ENCODE peak calls at places on chromosome 21, in seven cellular contexts. J is fibroblast of lung; M is mesendoderm; W is CD8-positive, alpha-beta T cell; V is ovary; T is brain microvascular endothelial cell; P is upper lobe of right lung. D is an unnamed sample. For H3K36me3, the result is how much of the 10 kb centered on the place peaks cover.

GRCh38 chr21:36784942-36785341 is 86.0 kb downstream of the SIM2 start:
- DNase-seq in W (no peak), V (no peak), T (no peak), P (no peak), J (no peak), M (no peak), D (no peak)

GRCh38 chr21:29349702-29350101 is 51.0 kb downstream of the BACH1 start:
- DNase-seq in P (no peak), M (no peak), T (no peak), V (no peak), W (no peak), J (peak), D (no peak)

GRCh38 chr21:15730484-15731242 is 881 bp downstream of the USP25 start:
- DNase-seq in T (no peak), J (no peak), V (no peak), W (no peak), M (peak), P (no peak), D (peak)

GRCh38 chr21:32359719-32360260 is 33.0 kb downstream of the URB1 start:
- DNase-seq in T (no peak), W (no peak), V (no peak), M (peak), J (no peak), P (no peak), D (no peak)

GRCh38 chr21:35780983-35781382 is 279.3 kb downstream of the SETD4 start:
- DNase-seq in J (no peak), P (no peak), W (no peak), M (no peak), V (no peak), T (no peak), D (no peak)

GRCh38 chr21:39738566-39738965 is 6.4 kb upstream of the IGSF5 start:
- DNase-seq in J (no peak), V (no peak), M (no peak), T (no peak), W (no peak), P (no peak), D (no peak)

GRCh38 chr21:33025106-33025470 is 647 bp upstream of the OLIG2 start:
- DNase-seq in P (no peak), T (no peak), M (peak), J (no peak), V (no peak), W (no peak), D (no peak)

GRCh38 chr21:33578959-33579542 is 9.4 kb downstream of the DONSON start:
- DNase-seq in J (peak), P (no peak), T (no peak), V (no peak), W (no peak), M (no peak), D (no peak)

GRCh38 chr21:21387891-21388290 is 389.7 kb downstream of the NCAM2 start:
- DNase-seq in T (no peak), M (no peak), V (no peak), P (no peak), J (no peak), W (no peak), D (no peak)

GRCh38 chr21:24115141-24115540 is 1492.1 kb downstream of the MRPL39 start:
- DNase-seq in J (no peak), W (no peak), P (no peak), V (no peak), M (no peak), T (no peak), D (no peak)

GRCh38 chr21:38267991-38268858 is 11.4 kb downstream of the KCNJ15 start:
- DNase-seq in T (no peak), W (no peak), P (no peak), J (no peak), M (no peak), V (no peak), D (no peak)

GRCh38 chr21:36706951-36707762 is 8.2 kb downstream of the SIM2 start:
- DNase-seq in J (no peak), V (no peak), T (no peak), P (peak), W (no peak), M (peak), D (no peak)

GRCh38 chr21:29053656-29054055 is 19.8 kb downstream of the CCT8 start:
- DNase-seq in W (no peak), J (peak), P (no peak), T (peak), M (no peak), V (no peak), D (no peak)

GRCh38 chr21:31802331-31802730 is 70.4 kb upstream of the SCAF4 start:
- DNase-seq in W (no peak), P (no peak), J (no peak), M (peak), T (no peak), V (no peak), D (no peak)

GRCh38 chr21:28099296-28099695 is 893.4 kb downstream of the LTN1 start:
- DNase-seq in V (peak), P (no peak), W (no peak), J (peak), M (no peak), T (no peak), D (no peak)

GRCh38 chr21:31781737-31782136 is 49.8 kb upstream of the SCAF4 start:
- DNase-seq in J (peak), V (peak), W (no peak), P (no peak), M (no peak), T (peak), D (no peak)

GRCh38 chr21:38311765-38312164 is 55.0 kb downstream of the KCNJ15 start:
- DNase-seq in T (no peak), M (no peak), P (no peak), W (no peak), J (peak), V (no peak), D (no peak)

GRCh38 chr21:38404134-38404533 is 94.1 kb downstream of the ERG start:
- DNase-seq in J (no peak), W (no peak), T (no peak), V (no peak), M (no peak), P (no peak), D (no peak)

GRCh38 chr21:38140192-38140905 is 116.4 kb upstream of the KCNJ15 start:
- DNase-seq in J (peak), P (peak), W (no peak), M (no peak), T (peak), V (no peak), D (no peak)

GRCh38 chr21:34996304-34997081 is 52.6 kb downstream of the RUNX1 start:
- DNase-seq in J (peak), M (no peak), T (no peak), V (no peak), P (peak), W (no peak), D (no peak)

GRCh38 chr21:31780944-31781343 is 49.0 kb upstream of the SCAF4 start:
- DNase-seq in P (no peak), W (no peak), V (no peak), T (no peak), M (no peak), J (no peak), D (no peak)

GRCh38 chr21:18369115-18369514 is 34.5 kb downstream of the TMPRSS15 start:
- DNase-seq in M (peak), J (peak), T (no peak), V (no peak), W (no peak), P (no peak), D (no peak)

GRCh38 chr21:29104239-29104708 is 26.2 kb upstream of the MAP3K7CL start:
- DNase-seq in W (no peak), T (no peak), P (no peak), M (no peak), V (no peak), J (peak), D (no peak)

GRCh38 chr21:35113064-35113463 is 64.0 kb upstream of the RUNX1 start:
- DNase-seq in W (no peak), M (no peak), J (peak), T (peak), P (no peak), V (no peak), D (peak)

GRCh38 chr21:40681164-40681859 is 165.6 kb downstream of the DSCAM start:
- DNase-seq in M (no peak), W (no peak), T (no peak), V (no peak), P (no peak), J (peak), D (no peak)

GRCh38 chr21:31410763-31411278 is 66.8 kb upstream of the TIAM1 start:
- DNase-seq in M (no peak), J (peak), P (no peak), V (no peak), T (no peak), W (peak), D (no peak)

GRCh38 chr21:37915941-37916794 is at the start of gene KCNJ6:
- DNase-seq in T (peak), V (no peak), P (peak), J (peak), M (peak), W (no peak), D (no peak)

GRCh38 chr21:31557956-31558838 is 101.3 kb upstream of the SOD1 start:
- DNase-seq in T (peak), P (peak), W (peak), J (peak), M (peak), V (peak), D (peak)

GRCh38 chr21:46425061-46425460 is 33.6 kb upstream of the DIP2A start:
- DNase-seq in J (no peak), M (no peak), P (no peak), V (no peak), W (peak), T (no peak), D (no peak)

GRCh38 chr21:46424062-46424591 is 34.6 kb upstream of the DIP2A start:
- DNase-seq in P (no peak), T (no peak), J (no peak), V (no peak), W (peak), M (peak), D (no peak)

GRCh38 chr21:46424621-46425020 is 34.1 kb upstream of the DIP2A start:
- DNase-seq in V (no peak), J (no peak), T (no peak), W (peak), M (no peak), P (no peak), D (no peak)

GRCh38 chr21:46422636-46423241 is 36.0 kb upstream of the DIP2A start:
- DNase-seq in P (no peak), V (no peak), W (no peak), J (no peak), M (no peak), T (no peak), D (no peak)

DNA sequence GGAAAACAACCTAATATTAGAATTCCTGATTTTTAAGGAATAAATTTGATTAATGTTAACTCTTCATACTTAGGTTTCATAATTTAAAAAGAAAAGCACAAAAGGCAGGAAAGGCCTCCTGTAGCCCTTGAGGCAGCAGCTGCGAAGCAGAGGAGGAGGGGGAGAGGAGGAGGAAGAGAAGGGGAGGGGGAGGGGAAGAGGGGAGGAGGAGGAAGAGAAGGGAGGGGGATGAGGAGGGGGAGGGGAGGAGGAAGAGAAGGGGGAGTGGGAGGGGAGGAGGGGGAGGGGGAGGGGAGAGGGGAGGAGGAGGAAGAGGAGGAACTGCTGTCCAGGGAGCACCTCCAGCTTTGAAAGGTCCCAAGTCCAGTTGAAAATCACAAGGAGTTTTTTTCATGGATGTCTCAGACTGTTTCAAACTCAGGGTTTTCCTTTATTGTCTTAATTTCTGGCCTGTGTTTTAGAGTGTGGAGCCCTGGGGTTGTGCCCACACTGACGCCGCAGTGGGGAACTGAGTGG is 35.1 kb upstream of the DIP2A start:
- DNase-seq in P (no peak), J (no peak), W (no peak), M (peak), V (no peak), T (no peak), D (peak)
- H3K36me3 ChIP-seq in P (under half), J (under half), W (under half), M (under half), V (under half), T (under half), D (half or more)

DNA sequence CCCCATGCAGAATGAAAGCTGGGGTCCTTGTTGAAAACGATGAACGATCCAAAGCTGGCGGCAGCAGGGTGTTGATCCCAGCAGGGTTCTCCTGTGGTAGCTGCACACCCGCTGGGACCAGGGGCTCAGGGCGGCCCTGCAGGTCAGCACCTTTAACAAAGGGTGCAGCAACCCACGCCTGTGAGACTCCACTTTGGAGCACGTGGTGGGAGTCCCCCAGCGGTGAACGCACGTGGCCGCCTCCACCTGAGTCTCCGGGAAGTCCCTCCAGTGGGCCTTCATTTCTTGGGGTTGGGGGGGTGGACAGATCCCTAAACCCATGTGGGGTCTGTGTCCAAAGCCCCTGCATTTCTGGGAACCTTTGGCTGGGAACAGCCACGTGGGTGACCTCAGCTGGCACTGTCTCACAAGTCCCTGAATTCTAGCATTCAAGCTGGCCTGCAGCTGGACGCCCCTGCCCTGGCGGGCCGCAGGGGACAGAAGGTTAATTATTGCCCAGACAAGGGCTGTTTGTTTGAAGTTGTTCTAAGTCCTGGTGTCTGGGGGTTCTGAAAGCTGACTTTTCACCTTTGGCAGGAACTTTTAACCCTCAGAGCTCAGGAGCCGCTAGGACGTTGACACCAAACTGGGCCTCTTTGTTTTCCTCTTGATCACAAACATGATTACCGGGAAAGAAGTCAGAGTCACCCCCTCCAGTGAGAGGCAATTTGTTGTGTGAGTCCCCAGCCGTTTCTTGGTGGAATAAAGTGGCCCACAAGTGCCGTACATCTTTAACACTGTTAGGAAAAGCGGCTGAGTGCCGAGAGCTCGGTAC is 64.5 kb downstream of the COL18A1 start:
- DNase-seq in P (peak), T (no peak), J (no peak), M (no peak), W (no peak), V (no peak), D (no peak)
- H3K36me3 ChIP-seq in P (under half), T (under half), J (under half), M (under half), W (under half), V (under half), D (under half)

GRCh38 chr21:26842300-26842699 is 2.9 kb downstream of the ADAMTS1 start:
- DNase-seq in V (peak), J (peak), P (no peak), W (no peak), T (peak), M (no peak), D (no peak)
- H3K36me3 ChIP-seq in V (under half), J (under half), P (half or more), W (under half), T (under half), M (under half), D (under half)

GRCh38 chr21:42413093-42413492 is 9.4 kb downstream of the UBASH3A start:
- DNase-seq in M (no peak), T (no peak), W (no peak), V (no peak), J (no peak), P (peak), D (no peak)
- H3K36me3 ChIP-seq in M (under half), T (under half), W (half or more), V (under half), J (under half), P (under half), D (half or more)

GRCh38 chr21:44778983-44779382 is 22.6 kb downstream of the UBE2G2 start:
- DNase-seq in V (no peak), J (no peak), T (no peak), M (no peak), P (no peak), W (no peak), D (no peak)
- H3K36me3 ChIP-seq in V (under half), J (under half), T (under half), M (under half), P (half or more), W (under half), D (half or more)

D was measured in DND-41.